ENCODE peak calls at places on chromosome 22, in four cellular contexts. V is tibial nerve, U is body of pancreas, S is heart left ventricle. H is an unnamed sample.

GRCh38 chr22:50302041-50302541 is 5.4 kb downstream of the PLXNB2 start:
- DNase-seq in V (no peak), U (peak; percentile 45), S (no peak), H (no peak)

GRCh38 chr22:28977050-28977449 is 84.6 kb downstream of the C22orf31 start:
- DNase-seq in V (no peak), U (no peak), S (no peak), H (no peak)

GRCh38 chr22:48902983-48903650 is 924.6 kb downstream of the BRD1 start:
- DNase-seq in V (no peak), U (no peak), S (no peak), H (no peak)

GRCh38 chr22:31538815-31539214 is 42.5 kb downstream of the SFI1 start:
- DNase-seq in V (no peak), U (no peak), S (no peak), H (no peak)

GRCh38 chr22:27644566-27644965 is 157.0 kb downstream of the MN1 start:
- DNase-seq in V (no peak), U (no peak), S (no peak), H (no peak)

GRCh38 chr22:49676783-49677494 is 150.7 kb downstream of the BRD1 start:
- DNase-seq in V (no peak), U (no peak), S (no peak), H (no peak)

GRCh38 chr22:19429950-19430889 is 1.3 kb downstream of the HIRA start:
- DNase-seq in V (no peak), U (peak; percentile 51), S (no peak), H (no peak)

GRCh38 chr22:36010090-36010489 is 18.5 kb downstream of the RBFOX2 start:
- DNase-seq in V (no peak), U (peak; percentile 83), S (no peak), H (no peak)

GRCh38 chr22:35276019-35276418 is 18.7 kb downstream of the HMGXB4 start:
- DNase-seq in V (no peak), U (no peak), S (no peak), H (no peak)

GRCh38 chr22:19597399-19597735 is 73.2 kb upstream of the CLDN5 start:
- DNase-seq in V (no peak), U (no peak), S (no peak), H (no peak)

GRCh38 chr22:49206281-49206680 is 621.4 kb downstream of the BRD1 start:
- DNase-seq in V (no peak), U (no peak), S (peak; percentile 38), H (no peak)

GRCh38 chr22:49764151-49764581 is 63.5 kb downstream of the BRD1 start:
- DNase-seq in V (no peak), U (no peak), S (peak; percentile 44), H (no peak)

GRCh38 chr22:17748555-17749353 is 25.5 kb downstream of the BID start:
- DNase-seq in V (no peak), U (no peak), S (no peak), H (no peak)

DNA sequence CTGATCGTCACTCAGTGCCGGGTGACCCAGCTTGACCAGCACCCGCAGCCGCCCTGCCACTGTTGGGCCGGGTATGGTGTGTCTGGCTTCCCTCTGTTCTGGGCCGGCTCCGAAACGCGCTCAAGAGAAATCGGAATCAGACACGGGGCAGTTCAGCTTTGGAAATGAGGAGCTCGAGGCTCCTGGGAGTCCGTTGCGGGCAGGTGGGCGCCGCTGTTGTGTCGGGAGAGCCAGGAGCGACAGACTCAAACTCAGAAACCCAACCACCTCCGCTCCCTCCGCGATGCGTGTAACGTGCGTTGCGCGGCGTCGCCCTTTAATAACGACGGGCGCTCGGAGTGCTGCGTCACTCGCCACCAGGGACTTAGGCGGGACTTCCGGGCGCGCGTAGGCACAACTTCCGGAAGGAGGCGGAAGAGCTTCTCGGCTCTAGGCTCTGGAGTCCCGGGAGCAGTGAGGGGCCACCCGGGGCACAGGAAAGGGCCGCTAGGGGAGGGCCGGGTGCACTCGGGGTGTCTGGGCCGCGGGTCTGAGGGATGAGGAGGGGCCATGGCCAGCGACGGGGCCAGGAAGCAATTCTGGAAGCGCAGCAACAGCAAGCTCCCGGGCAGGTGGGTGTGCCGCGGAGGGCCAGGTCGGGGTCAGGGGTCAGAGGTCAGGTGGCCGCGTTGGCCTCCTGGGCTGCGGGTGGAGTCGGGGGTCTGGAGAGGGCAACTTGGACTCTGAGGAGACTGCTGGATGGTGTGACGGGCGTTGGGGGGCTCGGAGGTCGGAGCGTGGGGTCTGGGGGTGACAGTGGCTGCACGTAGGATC is at the start of gene TBC1D22A:
- DNase-seq in V (peak; percentile 94), U (peak; percentile 95), S (peak; percentile 98), H (peak; percentile 97)
- TF ChIP-seq POLR2A in V (peak; percentile 93), U (peak; percentile 97), S (peak; percentile 85), H (peak; percentile 92)

GRCh38 chr22:42693763-42694683 is 26.6 kb downstream of the A4GALT start:
- DNase-seq in V (no peak), U (no peak), S (no peak), H (no peak)
- H3K27ac ChIP-seq in V (no peak overlapping the region), U (no peak overlapping the region), S (peak overlapping the region; percentile 88), H (peak overlapping the region; percentile 96)

GRCh38 chr22:39435616-39436015 is 21.2 kb upstream of the MGAT3 start:
- DNase-seq in V (no peak), U (no peak), S (no peak), H (no peak)
- H3K27me3 ChIP-seq in V (no peaks in the 10 kb centered on the region), U (no peaks in the 10 kb centered on the region), S (no peaks in the 10 kb centered on the region), H (peaks cover 20% of the 10 kb centered on the region)

GRCh38 chr22:23752750-23753149 is 1.5 kb downstream of the VPREB3 start:
- DNase-seq in V (no peak), U (no peak), S (peak; percentile 44), H (no peak)
- TF ChIP-seq POLR2A in V (no peak), U (no peak), S (no peak), H (no peak)

GRCh38 chr22:26558246-26558895 is 31.6 kb downstream of the TPST2 start:
- DNase-seq in V (no peak), U (peak; percentile 73), S (no peak), H (no peak)
- H3K27ac ChIP-seq in V (no peak overlapping the region), U (peak overlapping the region; percentile 87), S (no peak overlapping the region), H (no peak overlapping the region)

GRCh38 chr22:22866381-22867111 is 21.1 kb upstream of the IGLL5 start:
- DNase-seq in V (peak; percentile 44), U (no peak), S (no peak), H (peak; percentile 62)
- H3K27me3 ChIP-seq in V (no peaks in the 10 kb centered on the region), U (no peaks in the 10 kb centered on the region), S (no peaks in the 10 kb centered on the region), H (no peaks in the 10 kb centered on the region)

DNA sequence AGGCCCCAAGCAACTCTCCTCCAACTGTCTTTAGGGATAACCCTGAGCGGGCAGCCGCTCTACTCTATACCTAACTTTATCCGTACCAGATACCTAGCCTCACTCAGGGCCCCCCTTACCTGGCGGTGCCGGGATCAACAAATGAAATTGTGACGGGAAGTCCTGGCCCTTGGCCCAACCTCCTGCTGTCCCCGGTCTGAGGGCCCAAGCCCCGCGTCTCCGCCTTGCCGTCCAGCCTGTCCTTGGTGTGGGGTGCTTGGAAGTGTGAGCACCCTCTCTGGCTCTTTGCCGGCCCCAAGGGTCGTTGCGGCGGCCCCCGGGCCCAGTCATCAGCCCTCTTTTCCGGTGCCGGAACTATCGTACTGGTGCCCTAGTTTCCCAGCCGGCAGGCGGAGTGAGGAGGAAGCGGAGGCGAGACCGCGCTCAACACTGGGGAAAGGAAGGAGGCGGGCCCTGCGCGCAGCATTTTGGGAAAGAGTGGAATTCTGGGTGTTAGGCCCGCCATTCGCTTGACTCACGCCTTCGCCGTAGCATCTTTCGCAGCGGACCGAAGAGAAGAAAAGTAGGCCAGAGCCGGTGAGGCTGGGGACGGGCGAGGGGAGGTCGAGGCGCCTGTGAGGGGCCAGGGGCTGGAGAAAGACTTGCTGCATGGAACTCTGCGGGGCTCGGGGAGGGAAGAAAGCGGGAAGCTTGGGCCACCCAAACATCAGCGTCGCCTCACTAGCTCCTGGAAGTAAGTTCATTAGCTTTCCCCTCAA is at the start of gene SNRPD3:
- DNase-seq in V (peak; percentile 89), U (peak; percentile 94), S (peak; percentile 95), H (peak; percentile 98)
- TF ChIP-seq POLR2A in V (peak; percentile 32), U (peak; percentile 59), S (no peak), H (peak; percentile 36)

DNA sequence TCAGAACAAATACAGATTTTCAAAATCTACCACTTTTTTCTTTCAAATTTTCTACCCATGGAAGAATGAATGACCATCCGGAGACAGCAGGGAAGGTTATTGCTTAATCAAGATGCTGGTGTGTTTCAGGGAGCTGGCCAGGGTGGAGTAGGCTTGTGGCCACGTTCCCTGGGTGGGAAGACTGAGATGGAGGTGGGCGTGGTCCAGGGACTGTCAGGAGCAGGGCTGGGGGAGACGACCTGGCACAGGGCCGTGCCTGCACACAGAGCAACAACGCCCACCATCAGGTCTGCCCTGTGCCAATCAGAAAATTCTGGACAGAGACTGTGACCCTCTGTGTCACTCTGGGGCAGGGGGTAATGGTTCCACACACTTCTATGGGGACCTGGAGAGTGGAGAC is 7.1 kb upstream of the APOBEC3H start:
- DNase-seq in V (no peak), U (no peak), S (no peak), H (no peak)
- H3K27ac ChIP-seq in V (no peak overlapping the region), U (no peak overlapping the region), S (no peak overlapping the region), H (no peak overlapping the region)

DNA sequence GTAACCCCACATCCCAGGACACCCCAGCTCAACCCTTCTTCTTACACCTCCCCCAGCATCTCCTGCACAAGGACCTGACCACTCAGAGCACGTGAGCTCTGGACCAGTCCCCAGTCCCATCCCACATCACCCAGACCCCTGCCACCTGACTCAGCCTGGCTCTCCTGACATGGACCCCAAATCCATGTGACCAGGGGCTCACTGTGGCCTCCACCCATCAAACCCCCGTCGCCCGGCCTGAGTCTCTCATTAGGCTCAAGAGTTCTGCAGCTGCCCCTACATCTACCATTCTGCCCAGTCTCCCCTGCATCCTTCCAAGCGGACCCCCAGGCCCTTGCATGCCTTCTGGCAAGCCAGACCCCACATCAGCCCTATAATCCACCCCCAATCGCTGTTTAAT is 1.9 kb upstream of the LIF start:
- DNase-seq in V (no peak), U (no peak), S (no peak), H (no peak)
- H3K27me3 ChIP-seq in V (no peaks in the 10 kb centered on the region), U (no peaks in the 10 kb centered on the region), S (peaks cover 31% of the 10 kb centered on the region), H (peaks cover 15% of the 10 kb centered on the region)

GRCh38 chr22:44167501-44167900 is 13.2 kb upstream of the PARVG start:
- DNase-seq in V (no peak), U (no peak), S (no peak), H (no peak)
- TF ChIP-seq POLR2A in V (no peak), U (no peak), S (no peak), H (no peak)

H was measured in esophagus muscularis mucosa.